ENCODE peak calls at places on chromosomes 6 and 20, in six cellular contexts. M is M059J; G is mesothelial cell of epicardium; A is right lobe of liver; O is stimulated activated CD4-positive, alpha-beta T cell treated with anti-CD3 and anti-CD28 coated beads, Interleukin-4, amount 100 ng/mL, for 48 hours; J is globus pallidus. I is an unnamed sample.

GRCh38 chr6:145749632-145750031 is 14.3 kb upstream of the EPM2A start:
- DNase-seq in M (peak; percentile 87), G (no peak), A (no peak), O (no peak), J (no peak), I (no peak)

GRCh38 chr20:63247678-63248228 is 6.5 kb downstream of the NKAIN4 start:
- DNase-seq in M (no peak), G (no peak), A (no peak), O (no peak), J (no peak), I (no peak)

GRCh38 chr6:154548130-154548830 is 37.8 kb upstream of the CNKSR3 start:
- DNase-seq in M (peak; percentile 47), G (no peak), A (peak; percentile 35), O (no peak), J (peak; percentile 19), I (peak; percentile 54)

GRCh38 chr6:63581355-63581998 is 9.2 kb downstream of the LOC128125822 start:
- DNase-seq in M (no peak), G (no peak), A (no peak), O (no peak), J (no peak), I (no peak)

GRCh38 chr6:141824258-141824795 is 308.4 kb upstream of the GJE1 start:
- DNase-seq in M (no peak), G (no peak), A (no peak), O (no peak), J (no peak), I (no peak)

GRCh38 chr6:112575309-112575834 is 228.2 kb downstream of the RFPL4B start:
- DNase-seq in M (no peak), G (no peak), A (no peak), O (no peak), J (no peak), I (no peak)

GRCh38 chr20:35004051-35004725 is 48.5 kb downstream of the MYH7B start:
- DNase-seq in M (no peak), G (no peak), A (no peak), O (no peak), J (no peak), I (no peak)

GRCh38 chr6:3888153-3888957 is 39.2 kb downstream of the FAM50B start:
- DNase-seq in M (no peak), G (no peak), A (no peak), O (no peak), J (no peak), I (no peak)

GRCh38 chr20:19889011-19889953 is 127.9 kb upstream of the NAA20 start:
- DNase-seq in M (peak; percentile 90), G (no peak), A (peak; percentile 49), O (no peak), J (peak; percentile 64), I (peak; percentile 79)